ENCODE peak calls at places on chromosomes 1 and 21, in seven cellular contexts. R, M, C, E, G, Y and S are unnamed samples.
A peak's percentile ranks its signal among the peaks of the same experiment; 100 is the strongest.

GRCh38 chr1:8670371-8670818 is 147.0 kb downstream of the RERE start:
- DNase-seq in R (no peak), Y (no peak), M (no peak), C (no peak), E (no peak), G (no peak), S (no peak)

GRCh38 chr1:159985456-159985855 is 31.4 kb upstream of the SLAMF9 start:
- DNase-seq in C (no peak), R (no peak), G (no peak), M (no peak), E (no peak), Y (no peak), S (no peak)

GRCh38 chr1:9814619-9815018 is 9.1 kb downstream of the CLSTN1 start:
- DNase-seq in R (no peak), M (no peak), E (no peak), G (no peak), Y (no peak), C (no peak), S (no peak)

GRCh38 chr1:112393634-112393976 is 2.4 kb upstream of the CTTNBP2NL start:
- DNase-seq in G (peak; percentile 82), Y (peak; percentile 25), E (peak; percentile 62), M (peak; percentile 59), C (no peak), R (no peak), S (no peak)

GRCh38 chr1:96872757-96873156 is 151.2 kb downstream of the PTBP2 start:
- DNase-seq in C (no peak), E (no peak), M (no peak), Y (no peak), R (no peak), G (no peak), S (no peak)

GRCh38 chr1:237340892-237341291 is 298.9 kb downstream of the RYR2 start:
- DNase-seq in G (no peak), Y (no peak), C (no peak), M (no peak), R (no peak), E (no peak), S (no peak)

GRCh38 chr1:73910466-73910865 is 287.5 kb downstream of the LRRIQ3 start:
- DNase-seq in M (no peak), R (no peak), Y (no peak), E (no peak), C (no peak), G (no peak), S (no peak)

GRCh38 chr21:43266534-43266933 is 97.7 kb downstream of the CRYAA start:
- DNase-seq in R (no peak), Y (peak; percentile 78), G (peak; percentile 72), E (peak; percentile 8), C (no peak), M (no peak), S (no peak)

GRCh38 chr21:45471229-45472052 is 66.5 kb downstream of the COL18A1 start:
- DNase-seq in R (peak; percentile 83), C (no peak), M (no peak), E (peak; percentile 96), Y (peak; percentile 94), G (peak; percentile 92), S (no peak)

GRCh38 chr1:40633563-40634376 is 31.7 kb downstream of the RIMS3 start:
- DNase-seq in C (no peak), M (no peak), E (no peak), Y (peak; percentile 26), G (no peak), R (no peak), S (no peak)

GRCh38 chr1:247266053-247266452 is 10.2 kb downstream of the VN1R5 start:
- DNase-seq in Y (peak; percentile 11), E (no peak), M (no peak), C (no peak), R (no peak), G (peak; percentile 27), S (no peak)

GRCh38 chr21:45534591-45535331 is 7.5 kb downstream of the SLC19A1 start:
- DNase-seq in E (peak; percentile 32), Y (peak; percentile 34), C (no peak), R (no peak), G (no peak), M (no peak), S (no peak)

GRCh38 chr1:110616587-110616986 is 10.4 kb upstream of the KCNA2 start:
- DNase-seq in M (no peak), Y (peak; percentile 42), G (peak; percentile 22), R (no peak), C (no peak), E (peak; percentile 17), S (no peak)

GRCh38 chr1:162218975-162219374 is 149.5 kb downstream of the NOS1AP start:
- DNase-seq in G (no peak), M (no peak), C (no peak), Y (no peak), R (no peak), E (no peak), S (no peak)

GRCh38 chr21:42566524-42567180 is 53.0 kb downstream of the SLC37A1 start:
- DNase-seq in E (no peak), R (no peak), M (no peak), C (no peak), Y (no peak), G (no peak), S (no peak)

GRCh38 chr1:43251024-43251423 is 18.8 kb upstream of the TMEM125 start:
- DNase-seq in R (no peak), Y (no peak), C (no peak), E (no peak), M (no peak), G (no peak), S (no peak)

GRCh38 chr1:43252225-43252624 is 17.6 kb upstream of the TMEM125 start:
- DNase-seq in E (no peak), G (no peak), C (no peak), R (no peak), M (no peak), Y (no peak), S (no peak)

GRCh38 chr1:43247256-43247921 is 22.4 kb upstream of the TMEM125 start:
- DNase-seq in Y (no peak), E (no peak), C (no peak), M (no peak), G (no peak), R (no peak), S (no peak)

GRCh38 chr1:43253173-43253572 is 16.6 kb upstream of the TMEM125 start:
- DNase-seq in Y (no peak), R (no peak), G (no peak), M (no peak), C (no peak), E (no peak), S (no peak)

GRCh38 chr1:43250351-43250761 is 19.4 kb upstream of the TMEM125 start:
- DNase-seq in C (no peak), E (no peak), R (no peak), G (no peak), M (no peak), Y (no peak), S (no peak)
- H3K4me3 ChIP-seq in C (no peak overlapping the region), E (no peak overlapping the region), R (no peak overlapping the region), G (no peak overlapping the region), M (no peak overlapping the region), Y (no peak overlapping the region), S (no peak overlapping the region)

GRCh38 chr1:13520985-13521384 is 7.2 kb upstream of the LRRC38 start:
- DNase-seq in E (no peak), R (no peak), C (no peak), G (no peak), M (no peak), Y (no peak), S (no peak)

GRCh38 chr1:13516606-13517005 is 2.8 kb upstream of the LRRC38 start:
- DNase-seq in Y (no peak), M (no peak), C (no peak), R (no peak), G (no peak), E (no peak), S (no peak)

GRCh38 chr1:13513885-13514546 is at the start of gene LRRC38:
- DNase-seq in E (no peak), C (no peak), Y (no peak), R (no peak), M (no peak), G (no peak), S (no peak)

GRCh38 chr1:13513063-13513884 is 529 bp downstream of the LRRC38 start:
- DNase-seq in C (no peak), E (no peak), Y (no peak), M (no peak), G (peak; percentile 25), R (no peak), S (no peak)

GRCh38 chr1:13517193-13517812 is 3.5 kb upstream of the LRRC38 start:
- DNase-seq in Y (peak; percentile 20), M (no peak), R (no peak), E (no peak), C (peak; percentile 38), G (peak; percentile 37), S (no peak)
- TF ChIP-seq CTCF in Y (peak; percentile 47), M (no peak), R (no peak), E (no peak), C (peak; percentile 71), G (peak; percentile 50), S (peak; percentile 65)

GRCh38 chr1:225465793-225466517 is 38.1 kb upstream of the LBR start:
- DNase-seq in C (no peak), Y (no peak), G (no peak), E (no peak), M (no peak), R (no peak), S (no peak)

GRCh38 chr1:225466848-225467192 is 39.0 kb upstream of the LBR start:
- DNase-seq in M (no peak), R (no peak), G (no peak), Y (no peak), C (no peak), E (no peak), S (no peak)

GRCh38 chr1:225469051-225469450 is 41.2 kb upstream of the LBR start:
- DNase-seq in M (no peak), G (no peak), R (no peak), C (no peak), E (no peak), Y (no peak), S (no peak)

GRCh38 chr1:225468270-225469020 is 40.6 kb upstream of the LBR start:
- DNase-seq in R (no peak), M (no peak), G (no peak), Y (no peak), E (no peak), C (no peak), S (no peak)

GRCh38 chr1:225467193-225468020 is 39.6 kb upstream of the LBR start:
- DNase-seq in M (peak; percentile 63), R (no peak), G (peak; percentile 56), C (peak; percentile 96), Y (no peak), E (no peak), S (no peak)
- H3K4me3 ChIP-seq in M (peak overlapping the region; percentile 3), R (no peak overlapping the region), G (no peak overlapping the region), C (peak overlapping the region; percentile 74), Y (no peak overlapping the region), E (no peak overlapping the region), S (no peak overlapping the region)

GRCh38 chr1:99766378-99766800 is at the start of gene FRRS1:
- DNase-seq in C (peak; percentile 91), E (peak; percentile 77), M (peak; percentile 83), R (peak; percentile 33), G (peak; percentile 76), Y (peak; percentile 75), S (peak; percentile 98)
- TF ChIP-seq CTCF in C (no peak), E (peak; percentile 3), M (no peak), R (no peak), G (no peak), Y (peak; percentile 17), S (no peak)

GRCh38 chr1:83555871-83556270 is 443.1 kb downstream of the TTLL7 start:
- DNase-seq in M (no peak), G (no peak), C (no peak), R (no peak), Y (peak; percentile 2), E (no peak), S (no peak)
- H3K4me3 ChIP-seq in M (no peak overlapping the region), G (no peak overlapping the region), C (no peak overlapping the region), R (no peak overlapping the region), Y (no peak overlapping the region), E (no peak overlapping the region), S (no peak overlapping the region)

GRCh38 chr21:23792300-23792699 is 1815.0 kb downstream of the MRPL39 start:
- DNase-seq in G (no peak), C (no peak), Y (no peak), R (no peak), M (no peak), E (no peak), S (no peak)
- TF ChIP-seq CTCF in G (no peak), C (no peak), Y (no peak), R (no peak), M (no peak), E (no peak), S (no peak)